ENCODE peak calls at places on chromosomes 1 and 21, in six cellular contexts. W is sigmoid colon, M is endothelial cell, J is WTC11, R is fibroblast of lung, H is AG09319. A is an unnamed sample.

GRCh38 chr1:179441456-179441855 is 75.7 kb downstream of the AXDND1 start:
- DNase-seq in R (no peak), J (no peak), M (no peak), H (no peak), W (no peak), A (no peak)

GRCh38 chr1:154193821-154194220 is 1.9 kb upstream of the TPM3 start:
- DNase-seq in M (no peak), W (no peak), R (no peak), J (no peak), H (no peak), A (peak; percentile 91)

GRCh38 chr1:75736016-75736415 is 11.5 kb downstream of the ACADM start:
- DNase-seq in R (no peak), H (no peak), M (no peak), W (no peak), J (no peak), A (no peak)

GRCh38 chr1:54249798-54250497 is 50.0 kb downstream of the MRPL37 start:
- DNase-seq in M (no peak), J (no peak), W (no peak), R (peak; percentile 58), H (no peak), A (no peak)

GRCh38 chr1:215567491-215568286 is 585 bp downstream of the KCTD3 start:
- DNase-seq in R (peak; percentile 62), W (peak; percentile 67), M (peak; percentile 51), J (peak; percentile 62), H (no peak), A (no peak)

GRCh38 chr1:156571959-156572662 is at the start of gene IQGAP3:
- DNase-seq in J (peak; percentile 95), H (peak; percentile 34), M (peak; percentile 87), W (peak; percentile 93), R (peak; percentile 72), A (peak; percentile 84)

GRCh38 chr1:37765937-37766664 is 1.2 kb upstream of the EPHA10 start:
- DNase-seq in H (no peak), J (peak; percentile 57), R (no peak), W (no peak), M (no peak), A (no peak)

GRCh38 chr1:173889885-173890284 is 21.7 kb downstream of the ZBTB37 start:
- DNase-seq in M (no peak), J (no peak), H (no peak), W (no peak), R (no peak), A (no peak)

GRCh38 chr1:13697738-13698137 is 2.2 kb upstream of the PRDM2 start:
- DNase-seq in M (no peak), H (no peak), J (no peak), R (no peak), W (no peak), A (no peak)

GRCh38 chr1:112508242-112509004 is at the start of gene WNT2B:
- DNase-seq in R (no peak), W (no peak), M (no peak), J (peak; percentile 76), H (no peak), A (no peak)

GRCh38 chr21:31675960-31676359 is 16.5 kb downstream of the SOD1 start:
- DNase-seq in M (no peak), W (no peak), J (no peak), H (no peak), R (no peak), A (no peak)

GRCh38 chr1:3032371-3032862 is 11.2 kb downstream of the ACTRT2 start:
- DNase-seq in H (no peak), J (no peak), W (peak; percentile 49), M (no peak), R (no peak), A (peak; percentile 45)

GRCh38 chr21:46182548-46183336 is 1.5 kb downstream of the SPATC1L start:
- DNase-seq in M (no peak), R (no peak), J (no peak), H (no peak), W (peak; percentile 71), A (peak; percentile 24)

GRCh38 chr21:42704861-42705260 is 51.4 kb downstream of the PDE9A start:
- DNase-seq in J (no peak), W (peak; percentile 57), H (no peak), M (no peak), R (no peak), A (no peak)

GRCh38 chr1:192831706-192832355 is 23.0 kb downstream of the RGS2 start:
- DNase-seq in M (no peak), H (no peak), R (peak; percentile 85), J (no peak), W (no peak), A (no peak)

GRCh38 chr1:24992124-24992760 is 62.2 kb upstream of the RUNX3 start:
- DNase-seq in W (no peak), J (no peak), R (no peak), M (no peak), H (no peak), A (no peak)

GRCh38 chr1:233094691-233095090 is 144.3 kb downstream of the NTPCR start:
- DNase-seq in W (no peak), J (no peak), M (no peak), R (peak; percentile 62), H (no peak), A (no peak)

GRCh38 chr1:225677350-225678124 is 24.6 kb upstream of the ENAH start:
- DNase-seq in W (no peak), R (no peak), J (peak; percentile 72), M (peak; percentile 36), H (no peak), A (no peak)

GRCh38 chr1:72670902-72671301 is 388.6 kb upstream of the NEGR1 start:
- DNase-seq in J (no peak), W (no peak), R (no peak), H (no peak), M (no peak), A (no peak)

GRCh38 chr1:5990913-5991783 is 1.1 kb downstream of the NPHP4 start:
- DNase-seq in W (no peak), J (peak; percentile 65), M (peak; percentile 50), R (peak; percentile 26), H (no peak), A (no peak)

GRCh38 chr1:44784094-44785026 is 3.6 kb downstream of the BEST4 start:
- DNase-seq in R (no peak), J (peak; percentile 64), M (no peak), H (no peak), W (no peak), A (no peak)

GRCh38 chr1:44785027-44785376 is 3.0 kb downstream of the BEST4 start:
- DNase-seq in H (no peak), M (no peak), W (no peak), J (no peak), R (no peak), A (no peak)

GRCh38 chr1:44785501-44786137 is 2.4 kb downstream of the BEST4 start:
- DNase-seq in R (no peak), W (no peak), H (no peak), M (no peak), J (no peak), A (no peak)

GRCh38 chr1:44786138-44786840 is 1.7 kb downstream of the BEST4 start:
- DNase-seq in R (peak; percentile 68), W (peak; percentile 87), M (peak; percentile 82), J (peak; percentile 88), H (no peak), A (no peak)

GRCh38 chr1:44783697-44784093 is 4.3 kb downstream of the BEST4 start:
- DNase-seq in M (no peak), W (no peak), J (no peak), R (no peak), H (no peak), A (no peak)
- TF ChIP-seq CTCF in M (no peak), W (no peak), J (no peak), R (no peak), H (no peak), A (no peak)

DNA sequence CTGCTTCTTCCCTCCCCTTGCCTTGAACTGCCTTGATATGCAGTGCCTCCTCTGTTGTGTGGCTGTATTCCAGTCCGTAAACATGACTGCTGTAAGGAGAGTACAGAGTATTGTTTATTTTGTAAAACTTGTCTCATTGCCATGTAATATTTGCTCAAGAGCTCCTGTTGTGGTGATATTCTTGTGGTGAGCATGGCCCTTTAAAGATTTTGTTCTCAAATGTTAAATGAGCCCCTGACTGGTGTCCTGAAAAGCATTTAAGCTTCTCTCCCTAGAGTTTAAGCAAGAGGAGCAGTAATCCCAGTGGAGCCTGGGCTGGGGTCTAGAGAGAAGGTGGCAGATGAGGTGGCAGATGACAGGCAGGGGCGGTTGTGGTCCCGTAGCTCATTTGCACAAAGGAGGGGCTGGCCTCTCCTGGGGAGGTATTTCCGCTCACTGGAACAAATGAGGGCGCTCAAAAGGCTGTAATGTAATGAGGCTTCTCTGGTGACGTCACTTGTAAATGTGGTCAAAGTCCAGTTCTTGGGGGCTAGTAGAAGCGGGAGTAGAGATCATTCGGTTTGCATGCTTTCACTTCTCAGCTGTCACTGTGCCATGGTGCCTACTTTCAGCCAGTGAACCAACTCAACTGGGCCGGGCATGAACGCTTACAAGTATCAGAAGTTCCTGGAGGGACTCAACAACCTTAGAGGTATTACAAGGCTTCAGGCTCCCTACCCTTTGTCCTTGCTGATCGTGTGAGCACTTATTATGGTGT is 46.0 kb upstream of the MACF1 start:
- DNase-seq in R (peak; percentile 83), W (no peak), M (no peak), H (no peak), J (peak; percentile 45), A (peak; percentile 55)
- TF ChIP-seq CTCF in R (peak; percentile 20), W (no peak), M (no peak), H (no peak), J (no peak), A (peak; percentile 9)

DNA sequence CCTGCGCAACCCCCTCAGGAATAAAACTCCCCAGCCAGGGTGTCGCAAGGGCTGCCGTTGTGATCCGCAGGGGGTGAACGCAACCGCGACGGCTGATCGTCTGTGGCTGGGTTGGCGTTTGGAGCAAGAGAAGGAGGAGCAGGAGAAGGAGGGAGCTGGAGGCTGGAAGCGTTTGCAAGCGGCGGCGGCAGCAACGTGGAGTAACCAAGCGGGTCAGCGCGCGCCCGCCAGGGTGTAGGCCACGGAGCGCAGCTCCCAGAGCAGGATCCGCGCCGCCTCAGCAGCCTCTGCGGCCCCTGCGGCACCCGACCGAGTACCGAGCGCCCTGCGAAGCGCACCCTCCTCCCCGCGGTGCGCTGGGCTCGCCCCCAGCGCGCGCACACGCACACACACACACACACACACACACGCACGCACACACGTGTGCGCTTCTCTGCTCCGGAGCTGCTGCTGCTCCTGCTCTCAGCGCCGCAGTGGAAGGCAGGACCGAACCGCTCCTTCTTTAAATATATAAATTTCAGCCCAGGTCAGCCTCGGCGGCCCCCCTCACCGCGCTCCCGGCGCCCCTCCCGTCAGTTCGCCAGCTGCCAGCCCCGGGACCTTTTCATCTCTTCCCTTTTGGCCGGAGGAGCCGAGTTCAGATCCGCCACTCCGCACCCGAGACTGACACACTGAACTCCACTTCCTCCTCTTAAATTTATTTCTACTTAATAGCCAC is 696 bp downstream of the TGFB2 start:
- DNase-seq in W (peak; percentile 90), H (no peak), M (peak; percentile 66), J (peak; percentile 58), R (peak; percentile 83), A (peak; percentile 30)
- TF ChIP-seq CTCF in W (no peak), H (no peak), M (no peak), J (no peak), R (no peak), A (no peak)

DNA sequence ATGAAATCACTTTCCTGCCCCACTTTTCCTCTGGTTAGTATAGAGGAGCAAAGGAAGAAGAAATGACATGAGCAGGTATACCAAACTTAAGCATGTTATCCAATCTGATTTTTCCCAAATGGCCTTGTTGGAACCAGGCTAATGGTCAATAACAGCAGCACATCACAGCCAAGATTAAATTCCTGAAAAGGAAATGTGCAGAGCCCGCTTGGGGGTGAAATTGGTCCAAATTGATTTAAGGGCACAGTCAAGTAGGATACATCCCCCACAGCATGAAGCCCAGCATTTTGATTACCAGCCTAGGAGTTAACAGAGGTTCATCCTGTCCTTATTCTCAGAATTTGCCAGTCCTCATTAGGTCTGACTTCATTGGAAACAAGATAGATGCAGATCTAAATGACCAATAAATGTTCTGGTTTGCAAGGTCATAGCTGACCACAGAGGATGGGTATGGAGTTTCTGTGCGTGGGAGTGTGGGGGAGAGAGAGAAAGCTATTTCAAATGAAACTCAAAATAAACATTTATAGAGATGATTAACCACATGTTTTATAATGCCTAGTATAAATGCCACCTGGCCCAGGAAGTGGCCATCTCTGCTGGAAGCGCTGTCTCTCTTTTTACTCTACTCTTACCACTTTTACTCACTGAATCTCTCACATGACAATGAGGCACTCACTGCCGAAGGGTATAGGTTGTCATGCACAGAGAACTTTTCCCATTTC is 38.7 kb downstream of the RGS5 start:
- DNase-seq in J (no peak), H (no peak), R (peak; percentile 88), M (no peak), W (no peak), A (no peak)
- TF ChIP-seq CTCF in J (no peak), H (no peak), R (no peak), M (no peak), W (no peak), A (no peak)